ENCODE peak calls at places on chromosomes 13 and 19, in five cellular contexts. K, E, G, D and Y are unnamed samples.

GRCh38 chr19:6273701-6274601 is 5.8 kb downstream of the MLLT1 start:
- DNase-seq in D (peak; percentile 83), K (peak; percentile 90), G (peak; percentile 93), E (peak; percentile 92), Y (peak; percentile 50)

GRCh38 chr19:35135389-35135909 is 590 bp upstream of the LGI4 start:
- DNase-seq in D (peak; percentile 67), K (peak; percentile 88), E (peak; percentile 80), G (peak; percentile 73), Y (peak; percentile 83)

GRCh38 chr13:110010433-110011135 is 224.2 kb upstream of the IRS2 start:
- DNase-seq in K (no peak), D (no peak), E (no peak), G (no peak), Y (no peak)

GRCh38 chr13:113192902-113193301 is 15.6 kb downstream of the PCID2 start:
- DNase-seq in G (no peak), K (no peak), D (no peak), E (no peak), Y (no peak)

GRCh38 chr13:24627864-24628418 is 52.3 kb upstream of the ATP12A start:
- DNase-seq in G (no peak), K (no peak), D (no peak), E (no peak), Y (no peak)

GRCh38 chr19:41860419-41861097 is 503 bp downstream of the RPS19 start:
- DNase-seq in D (peak; percentile 40), K (no peak), G (no peak), E (no peak), Y (no peak)

GRCh38 chr13:50485979-50486935 is 357.2 kb downstream of the DLEU7 start:
- DNase-seq in D (no peak), G (no peak), E (no peak), K (no peak), Y (no peak)

GRCh38 chr13:27022571-27023311 is 148.9 kb downstream of the USP12 start:
- DNase-seq in G (peak; percentile 35), K (no peak), E (peak; percentile 43), D (no peak), Y (no peak)

GRCh38 chr19:17302391-17303166 is 646 bp downstream of the ABHD8 start:
- DNase-seq in D (no peak), G (peak; percentile 42), K (peak; percentile 74), E (no peak), Y (peak; percentile 68)

GRCh38 chr19:36821758-36822157 is 16.4 kb downstream of the ZNF790 start:
- DNase-seq in D (no peak), G (no peak), K (no peak), E (no peak), Y (no peak)

GRCh38 chr19:52231154-52231565 is 38.2 kb upstream of the ZNF766 start:
- DNase-seq in E (no peak), D (no peak), K (no peak), G (no peak), Y (no peak)

GRCh38 chr13:93244918-93245280 is 18.3 kb downstream of the GPC6 start:
- DNase-seq in K (no peak), D (no peak), G (no peak), E (no peak), Y (no peak)

GRCh38 chr19:45117167-45117594 is 24.2 kb downstream of the PPP1R37 start:
- DNase-seq in D (no peak), G (peak; percentile 35), E (no peak), K (peak; percentile 80), Y (no peak)

DNA sequence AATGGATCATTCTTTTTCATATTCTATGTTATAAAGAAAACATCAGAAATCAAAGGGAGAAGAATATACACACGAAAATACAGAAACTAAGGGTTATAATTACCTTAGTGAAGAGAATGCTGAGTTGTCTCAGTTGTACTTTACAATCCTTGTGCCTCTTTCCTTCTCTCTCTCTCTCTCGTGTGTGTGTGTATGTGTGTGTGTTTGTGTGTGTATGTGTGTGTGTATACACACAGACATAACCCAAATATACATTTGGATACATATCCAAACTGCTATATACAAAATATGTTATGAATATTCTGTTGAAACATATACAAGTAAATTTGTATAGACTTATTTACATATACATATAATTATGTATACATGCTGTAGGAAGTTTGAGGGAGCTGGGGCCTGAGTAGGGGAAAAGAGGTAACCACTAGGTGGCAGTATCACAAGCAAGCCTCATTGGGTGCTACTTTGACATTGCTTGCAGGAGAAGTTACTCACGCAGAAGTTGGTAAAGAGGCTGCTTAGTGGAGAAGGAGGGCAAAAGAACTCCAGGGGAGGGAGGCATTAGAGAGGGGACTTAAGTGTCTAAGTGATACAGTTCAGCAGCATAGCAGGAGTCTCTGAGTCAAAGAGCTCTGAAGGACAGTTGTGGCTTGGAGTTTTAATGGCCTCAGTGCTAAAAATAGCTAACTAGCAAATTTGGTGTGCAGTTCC is 465.1 kb upstream of the PCDH20 start:
- DNase-seq in G (no peak), D (peak; percentile 58), E (no peak), K (no peak), Y (no peak)
- TF ChIP-seq CTCF in G (no peak), D (peak; percentile 48), E (peak; percentile 24), K (peak; percentile 55), Y (no peak)

GRCh38 chr19:50178320-50178719 is 15.2 kb upstream of the IZUMO2 start:
- DNase-seq in E (peak; percentile 30), G (no peak), K (no peak), D (no peak), Y (no peak)
- H3K27ac ChIP-seq in E (no peak overlapping the region), G (no peak overlapping the region), K (no peak overlapping the region), D (no peak overlapping the region), Y (no peak overlapping the region)

GRCh38 chr19:40571005-40571318 is 5.7 kb upstream of the SHKBP1 start:
- DNase-seq in G (no peak), D (no peak), K (no peak), E (no peak), Y (no peak)

GRCh38 chr19:40567750-40568494 is 8.8 kb upstream of the SHKBP1 start:
- DNase-seq in G (no peak), D (no peak), E (no peak), K (no peak), Y (no peak)

GRCh38 chr19:40571831-40572495 is 4.7 kb upstream of the SHKBP1 start:
- DNase-seq in D (no peak), G (no peak), E (no peak), K (no peak), Y (no peak)

GRCh38 chr19:40567040-40567749 is 9.5 kb upstream of the SHKBP1 start:
- DNase-seq in E (no peak), K (no peak), D (no peak), G (no peak), Y (no peak)

DNA sequence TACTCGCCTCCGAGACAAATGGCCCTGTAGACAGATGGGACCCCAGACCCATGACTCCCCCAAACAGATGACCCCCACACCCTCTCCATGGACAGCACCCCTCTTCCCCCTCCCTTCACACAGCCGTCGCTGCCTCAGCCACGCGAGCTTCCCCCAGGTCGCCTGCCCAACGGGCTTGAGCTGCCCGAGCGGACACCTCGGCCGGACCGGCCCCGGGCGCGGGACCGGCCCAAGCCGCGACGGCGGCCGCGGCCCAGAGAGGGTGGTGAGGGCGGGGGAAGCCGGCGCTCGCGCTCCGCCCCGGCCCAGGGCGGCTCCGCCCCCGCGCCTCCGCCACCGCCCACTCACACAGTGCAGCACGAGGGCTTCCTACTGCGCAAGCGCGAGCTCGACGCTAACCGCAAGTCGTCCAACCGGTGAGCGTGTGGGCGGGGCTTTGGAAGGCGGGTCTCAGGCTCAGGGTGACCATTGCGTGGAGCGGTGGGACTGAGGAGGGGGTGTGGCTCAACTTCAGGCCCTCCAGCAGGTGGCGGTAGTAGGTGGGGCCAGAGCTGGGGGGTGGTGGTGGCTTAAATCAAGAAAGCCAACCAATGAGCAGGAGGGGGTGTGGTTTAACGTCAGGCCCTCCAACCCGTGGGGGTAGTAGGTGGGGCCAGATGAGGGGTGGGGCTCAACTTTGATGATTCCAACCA is 6.2 kb upstream of the SHKBP1 start:
- DNase-seq in G (peak; percentile 99), D (peak; percentile 99), E (peak; percentile 98), K (peak; percentile 100), Y (peak; percentile 97)
- H3K27me3 ChIP-seq in G (peaks cover 29% of the 10 kb centered on the region), D (peaks cover 22% of the 10 kb centered on the region), E (no peaks in the 10 kb centered on the region), K (peaks cover 34% of the 10 kb centered on the region), Y (no peaks in the 10 kb centered on the region)

GRCh38 chr19:2912306-2912705 is 11.6 kb downstream of the ZNF57 start:
- DNase-seq in K (no peak), D (no peak), G (no peak), E (no peak), Y (no peak)
- TF ChIP-seq CTCF in K (no peak), D (no peak), G (no peak), E (no peak), Y (no peak)

GRCh38 chr19:13905634-13906524 is at the start of the genes BRME1 and CC2D1A:
- DNase-seq in E (peak; percentile 90), D (peak; percentile 85), G (peak; percentile 96), K (peak; percentile 98), Y (peak; percentile 90)

GRCh38 chr19:13909430-13909829 is 3.4 kb downstream of the CC2D1A start:
- DNase-seq in E (no peak), K (no peak), D (no peak), G (no peak), Y (no peak)

GRCh38 chr19:13908674-13909073 is 2.7 kb downstream of the CC2D1A start:
- DNase-seq in E (no peak), D (no peak), K (no peak), G (no peak), Y (no peak)

GRCh38 chr19:13906910-13907309 is 909 bp downstream of the CC2D1A start:
- DNase-seq in G (no peak), E (no peak), D (no peak), K (no peak), Y (no peak)

DNA sequence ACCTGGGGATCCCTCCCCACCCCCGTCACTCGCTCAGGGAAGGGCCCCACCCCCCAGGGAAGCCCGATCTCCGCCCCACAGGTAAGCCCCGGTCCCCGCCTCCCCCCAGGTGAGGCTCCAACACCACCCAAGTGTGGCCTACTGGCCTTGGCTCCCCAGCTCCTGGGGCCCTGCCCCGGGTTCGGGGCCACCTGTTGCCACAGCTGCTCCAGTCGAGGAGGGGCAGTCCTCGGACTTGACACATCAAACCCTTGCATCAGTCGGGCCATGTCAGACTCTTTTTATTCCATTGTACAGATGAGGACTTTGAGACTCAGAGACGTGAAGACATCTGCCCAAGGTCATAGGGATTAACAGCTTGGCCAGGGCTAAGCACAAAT is 514 bp downstream of the CC2D1A start:
- DNase-seq in G (peak; percentile 52), K (peak; percentile 81), E (no peak), D (no peak), Y (no peak)
- H3K27ac ChIP-seq in G (peak overlapping the region; percentile 73), K (peak overlapping the region; percentile 86), E (peak overlapping the region; percentile 82), D (no peak overlapping the region), Y (peak overlapping the region; percentile 66)

GRCh38 chr19:8517551-8518442 is 3.8 kb upstream of the ZNF414 start:
- DNase-seq in G (peak; percentile 64), K (no peak), E (no peak), D (no peak), Y (no peak)
- H3K27me3 ChIP-seq in G (no peaks in the 10 kb centered on the region), K (no peaks in the 10 kb centered on the region), E (no peaks in the 10 kb centered on the region), D (peaks cover 1% of the 10 kb centered on the region), Y (no peaks in the 10 kb centered on the region)